ENCODE peak calls at places on chromosomes 6 and 20, in nine cellular contexts. One of them, this sample, is unnamed.

GRCh38 chr6:39426057-39426592 is 103.6 kb upstream of the KCNK16 start:
- DNase-seq in activated CD4-positive, alpha-beta T cell treated with anti-CD3 and anti-CD28 coated beads, Interleukin-2, amount 50 U/mL, for 1 hour: no peak
- DNase-seq in renal cortical epithelial cell: peak; percentile 94
- DNase-seq in stimulated activated CD8-positive, alpha-beta memory T cell treated with anti-CD3 and anti-CD28 coated beads, Interleukin-7, amount 100 ng/mL, for 1 hour: no peak
- DNase-seq in fibroblast of pulmonary artery: peak; percentile 95
- DNase-seq in activated T-cell treated with anti-CD3 and anti-CD28 coated beads for 1 hour: no peak
- DNase-seq in CD14-positive monocyte: no peak
- DNase-seq in T47D: peak; percentile 69
- DNase-seq in midbrain: no peak
- DNase-seq in this sample: no peak

GRCh38 chr20:49398401-49399144 is 83.9 kb downstream of the KCNB1 start:
- DNase-seq in activated CD4-positive, alpha-beta T cell treated with anti-CD3 and anti-CD28 coated beads, Interleukin-2, amount 50 U/mL, for 1 hour: no peak
- DNase-seq in renal cortical epithelial cell: no peak
- DNase-seq in stimulated activated CD8-positive, alpha-beta memory T cell treated with anti-CD3 and anti-CD28 coated beads, Interleukin-7, amount 100 ng/mL, for 1 hour: no peak
- DNase-seq in fibroblast of pulmonary artery: no peak
- DNase-seq in activated T-cell treated with anti-CD3 and anti-CD28 coated beads for 1 hour: no peak
- DNase-seq in CD14-positive monocyte: no peak
- DNase-seq in T47D: peak; percentile 31
- DNase-seq in midbrain: no peak
- DNase-seq in this sample: no peak

GRCh38 chr6:25369450-25370086 is 90.4 kb downstream of the CARMIL1 start:
- DNase-seq in activated CD4-positive, alpha-beta T cell treated with anti-CD3 and anti-CD28 coated beads, Interleukin-2, amount 50 U/mL, for 1 hour: peak; percentile 6
- DNase-seq in renal cortical epithelial cell: peak; percentile 47
- DNase-seq in stimulated activated CD8-positive, alpha-beta memory T cell treated with anti-CD3 and anti-CD28 coated beads, Interleukin-7, amount 100 ng/mL, for 1 hour: no peak
- DNase-seq in fibroblast of pulmonary artery: peak; percentile 32
- DNase-seq in activated T-cell treated with anti-CD3 and anti-CD28 coated beads for 1 hour: no peak
- DNase-seq in CD14-positive monocyte: no peak
- DNase-seq in T47D: peak; percentile 35
- DNase-seq in midbrain: no peak
- DNase-seq in this sample: no peak

GRCh38 chr20:50478162-50479036 is 31.8 kb upstream of the PTPN1 start:
- DNase-seq in activated CD4-positive, alpha-beta T cell treated with anti-CD3 and anti-CD28 coated beads, Interleukin-2, amount 50 U/mL, for 1 hour: peak; percentile 70
- DNase-seq in renal cortical epithelial cell: no peak
- DNase-seq in stimulated activated CD8-positive, alpha-beta memory T cell treated with anti-CD3 and anti-CD28 coated beads, Interleukin-7, amount 100 ng/mL, for 1 hour: peak; percentile 32
- DNase-seq in fibroblast of pulmonary artery: peak; percentile 64
- DNase-seq in activated T-cell treated with anti-CD3 and anti-CD28 coated beads for 1 hour: peak; percentile 60
- DNase-seq in CD14-positive monocyte: peak; percentile 90
- DNase-seq in T47D: peak; percentile 87
- DNase-seq in midbrain: peak; percentile 8
- DNase-seq in this sample: peak; percentile 76

GRCh38 chr6:128725271-128726233 is 157.4 kb upstream of the LAMA2 start:
- DNase-seq in activated CD4-positive, alpha-beta T cell treated with anti-CD3 and anti-CD28 coated beads, Interleukin-2, amount 50 U/mL, for 1 hour: no peak
- DNase-seq in renal cortical epithelial cell: peak; percentile 90
- DNase-seq in stimulated activated CD8-positive, alpha-beta memory T cell treated with anti-CD3 and anti-CD28 coated beads, Interleukin-7, amount 100 ng/mL, for 1 hour: no peak
- DNase-seq in fibroblast of pulmonary artery: peak; percentile 74
- DNase-seq in activated T-cell treated with anti-CD3 and anti-CD28 coated beads for 1 hour: no peak
- DNase-seq in CD14-positive monocyte: no peak
- DNase-seq in T47D: peak; percentile 29
- DNase-seq in midbrain: peak; percentile 61
- DNase-seq in this sample: no peak

GRCh38 chr6:35258858-35259193 is 709 bp upstream of the ZNF76 start:
- DNase-seq in activated CD4-positive, alpha-beta T cell treated with anti-CD3 and anti-CD28 coated beads, Interleukin-2, amount 50 U/mL, for 1 hour: peak; percentile 49
- DNase-seq in renal cortical epithelial cell: peak; percentile 30
- DNase-seq in stimulated activated CD8-positive, alpha-beta memory T cell treated with anti-CD3 and anti-CD28 coated beads, Interleukin-7, amount 100 ng/mL, for 1 hour: no peak
- DNase-seq in fibroblast of pulmonary artery: peak; percentile 58
- DNase-seq in activated T-cell treated with anti-CD3 and anti-CD28 coated beads for 1 hour: no peak
- DNase-seq in CD14-positive monocyte: no peak
- DNase-seq in T47D: no peak
- DNase-seq in midbrain: peak; percentile 35
- DNase-seq in this sample: no peak

GRCh38 chr20:48791014-48791413 is 36.8 kb downstream of the PREX1 start:
- DNase-seq in activated CD4-positive, alpha-beta T cell treated with anti-CD3 and anti-CD28 coated beads, Interleukin-2, amount 50 U/mL, for 1 hour: no peak
- DNase-seq in renal cortical epithelial cell: no peak
- DNase-seq in stimulated activated CD8-positive, alpha-beta memory T cell treated with anti-CD3 and anti-CD28 coated beads, Interleukin-7, amount 100 ng/mL, for 1 hour: no peak
- DNase-seq in fibroblast of pulmonary artery: no peak
- DNase-seq in activated T-cell treated with anti-CD3 and anti-CD28 coated beads for 1 hour: no peak
- DNase-seq in CD14-positive monocyte: peak; percentile 35
- DNase-seq in T47D: peak; percentile 73
- DNase-seq in midbrain: no peak
- DNase-seq in this sample: no peak

GRCh38 chr6:36727491-36728021 is 29.9 kb downstream of the RAB44 start:
- DNase-seq in activated CD4-positive, alpha-beta T cell treated with anti-CD3 and anti-CD28 coated beads, Interleukin-2, amount 50 U/mL, for 1 hour: no peak
- DNase-seq in renal cortical epithelial cell: peak; percentile 28
- DNase-seq in stimulated activated CD8-positive, alpha-beta memory T cell treated with anti-CD3 and anti-CD28 coated beads, Interleukin-7, amount 100 ng/mL, for 1 hour: no peak
- DNase-seq in fibroblast of pulmonary artery: peak; percentile 14
- DNase-seq in activated T-cell treated with anti-CD3 and anti-CD28 coated beads for 1 hour: no peak
- DNase-seq in CD14-positive monocyte: peak; percentile 43
- DNase-seq in T47D: no peak
- DNase-seq in midbrain: no peak
- DNase-seq in this sample: no peak

GRCh38 chr6:159788757-159789376 is 535 bp downstream of the TCP1 start:
- DNase-seq in activated CD4-positive, alpha-beta T cell treated with anti-CD3 and anti-CD28 coated beads, Interleukin-2, amount 50 U/mL, for 1 hour: peak; percentile 20
- DNase-seq in renal cortical epithelial cell: peak; percentile 32
- DNase-seq in stimulated activated CD8-positive, alpha-beta memory T cell treated with anti-CD3 and anti-CD28 coated beads, Interleukin-7, amount 100 ng/mL, for 1 hour: no peak
- DNase-seq in fibroblast of pulmonary artery: peak; percentile 37
- DNase-seq in activated T-cell treated with anti-CD3 and anti-CD28 coated beads for 1 hour: peak; percentile 4
- DNase-seq in CD14-positive monocyte: peak; percentile 46
- DNase-seq in T47D: peak; percentile 24
- DNase-seq in midbrain: no peak
- DNase-seq in this sample: peak; percentile 35